ENCODE peak calls at places on chromosomes 7 and 10, in four cellular contexts. W, V, F and Y are unnamed samples. For H3K4me1, the result is how much of the 10 kb centered on the place peaks cover.

GRCh38 chr10:100562008-100562672 is 26.4 kb downstream of the HIF1AN start:
- DNase-seq in W (peak), V (peak), F (peak), Y (peak)

GRCh38 chr7:117445206-117445605 is 17.9 kb upstream of the ASZ1 start:
- DNase-seq in W (no peak), V (no peak), F (no peak), Y (no peak)

GRCh38 chr10:118667732-118668131 is 72.3 kb upstream of the PRLHR start:
- DNase-seq in W (no peak), V (no peak), F (no peak), Y (no peak)

GRCh38 chr10:61754553-61755540 is 92.1 kb downstream of the CABCOCO1 start:
- DNase-seq in W (no peak), V (no peak), F (no peak), Y (no peak)

GRCh38 chr7:134685250-134685649 is 38.6 kb downstream of the BPGM start:
- DNase-seq in W (no peak), V (no peak), F (no peak), Y (no peak)

GRCh38 chr7:83153419-83153818 is 9.3 kb downstream of the PCLO start:
- DNase-seq in W (no peak), V (no peak), F (no peak), Y (no peak)

GRCh38 chr7:132771301-132771730 is 195.0 kb upstream of the PLXNA4 start:
- DNase-seq in W (no peak), V (no peak), F (peak), Y (no peak)

GRCh38 chr7:90178592-90179279 is 24.5 kb downstream of the STEAP1 start:
- DNase-seq in W (no peak), V (no peak), F (no peak), Y (no peak)

GRCh38 chr10:124921261-124921660 is 20.7 kb upstream of the ZRANB1 start:
- DNase-seq in W (no peak), V (no peak), F (no peak), Y (no peak)

GRCh38 chr10:15027741-15028140 is 16.0 kb upstream of the OLAH start:
- DNase-seq in W (no peak), V (no peak), F (no peak), Y (no peak)

GRCh38 chr7:46452781-46453180 is 531.7 kb upstream of the IGFBP3 start:
- DNase-seq in W (no peak), V (no peak), F (no peak), Y (no peak)

GRCh38 chr10:130430852-130431704 is 294.9 kb downstream of the GLRX3 start:
- DNase-seq in W (no peak), V (no peak), F (no peak), Y (no peak)

GRCh38 chr10:101055416-101055815 is 6.4 kb upstream of the KAZALD1 start:
- DNase-seq in W (no peak), V (no peak), F (no peak), Y (no peak)

DNA sequence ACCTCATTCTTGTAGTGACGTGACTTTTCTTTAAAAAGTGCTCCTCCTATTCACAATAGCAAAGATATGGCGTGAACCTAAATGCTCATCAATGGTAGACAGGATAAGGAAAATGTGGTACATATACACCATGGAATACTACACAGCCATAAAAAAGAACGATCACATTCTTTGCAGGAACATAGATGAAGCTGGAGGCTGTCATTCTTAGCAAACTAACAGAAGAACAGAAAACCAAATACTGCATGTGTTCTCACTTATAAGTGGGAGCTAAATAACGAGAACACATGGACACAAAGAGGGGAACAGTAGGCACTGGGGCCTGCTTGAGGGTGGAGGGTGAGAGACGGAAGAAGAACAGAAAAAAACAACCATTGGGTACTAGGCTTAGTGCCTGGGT is 59.9 kb upstream of the FGFR2 start:
- DNase-seq in W (no peak), V (no peak), F (no peak), Y (no peak)
- TF ChIP-seq CTCF in W (no peak), V (no peak), F (no peak), Y (no peak)

GRCh38 chr10:91210435-91210834 is 10.0 kb upstream of the PCGF5 start:
- DNase-seq in W (peak), V (peak), F (peak), Y (peak)

GRCh38 chr10:91208645-91209044 is 11.8 kb upstream of the PCGF5 start:
- DNase-seq in W (no peak), V (no peak), F (no peak), Y (no peak)

GRCh38 chr10:91206837-91207474 is 13.5 kb upstream of the PCGF5 start:
- DNase-seq in W (no peak), V (no peak), F (no peak), Y (no peak)

GRCh38 chr10:91210014-91210413 is 10.4 kb upstream of the PCGF5 start:
- DNase-seq in W (no peak), V (no peak), F (no peak), Y (no peak)

DNA sequence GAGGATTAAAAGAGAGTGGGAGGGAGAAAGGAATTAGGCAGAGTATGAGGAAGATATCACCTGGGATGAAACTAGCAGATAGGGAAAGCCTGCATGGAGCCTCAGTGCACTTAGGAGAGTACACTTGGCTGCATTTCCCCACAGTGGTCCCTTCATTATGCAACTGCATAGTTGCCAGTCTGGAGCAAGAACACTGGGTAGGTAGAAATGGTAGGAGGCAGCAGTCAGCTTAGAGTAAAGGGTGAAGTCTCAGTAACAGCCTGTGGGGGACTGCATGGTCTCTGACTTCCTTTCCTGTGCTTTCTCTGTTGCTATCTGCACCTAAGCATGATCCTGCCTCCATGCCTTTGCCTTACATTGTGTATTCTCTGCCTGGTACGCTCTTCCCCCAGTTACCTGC is 14.0 kb upstream of the PCGF5 start:
- DNase-seq in W (no peak), V (no peak), F (no peak), Y (no peak)
- H3K4me1 ChIP-seq in W (under half), V (under half), F (under half), Y (under half)

DNA sequence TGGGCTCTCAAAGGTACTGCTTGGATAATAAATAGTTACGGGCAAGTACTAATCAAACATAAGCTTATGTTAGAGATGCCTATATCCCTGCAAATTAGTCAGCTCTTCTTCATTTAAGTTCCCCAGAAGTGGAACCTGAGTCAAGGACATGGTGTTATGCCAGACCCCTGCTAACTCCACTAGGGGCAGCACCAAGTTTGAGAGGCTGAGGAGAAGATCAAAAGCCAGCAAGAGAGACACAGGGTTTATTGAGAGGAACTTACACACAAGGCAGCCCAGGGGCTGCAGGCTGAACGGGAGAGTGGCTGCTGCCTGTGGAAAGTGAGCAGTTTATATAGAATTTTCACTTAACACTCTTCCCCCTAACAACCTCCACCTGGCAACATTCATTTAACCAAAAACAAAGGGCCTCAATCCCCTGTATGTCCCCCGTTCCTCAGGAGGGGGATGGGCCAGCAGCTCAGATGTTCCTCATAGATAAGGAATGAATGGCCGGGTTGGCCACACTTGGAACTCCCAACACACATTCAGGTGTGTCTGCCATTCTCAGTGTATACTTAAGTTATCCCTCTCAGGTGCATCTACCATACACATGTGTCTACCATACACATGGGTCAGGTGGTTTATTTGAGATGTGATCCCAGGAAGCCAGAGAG is 62.6 kb upstream of the GHITM start:
- DNase-seq in W (no peak), V (no peak), F (peak), Y (no peak)
- TF ChIP-seq CTCF in W (no peak), V (no peak), F (peak), Y (no peak)

GRCh38 chr7:101972627-101973026 is 155.2 kb downstream of the CUX1 start:
- DNase-seq in W (no peak), V (no peak), F (no peak), Y (no peak)

GRCh38 chr7:101977249-101977648 is 159.8 kb downstream of the CUX1 start:
- DNase-seq in W (no peak), V (no peak), F (no peak), Y (no peak)

GRCh38 chr7:101973130-101973529 is 155.7 kb downstream of the CUX1 start:
- DNase-seq in W (no peak), V (no peak), F (no peak), Y (no peak)

GRCh38 chr7:101974365-101974764 is 156.9 kb downstream of the CUX1 start:
- DNase-seq in W (no peak), V (no peak), F (no peak), Y (no peak)

DNA sequence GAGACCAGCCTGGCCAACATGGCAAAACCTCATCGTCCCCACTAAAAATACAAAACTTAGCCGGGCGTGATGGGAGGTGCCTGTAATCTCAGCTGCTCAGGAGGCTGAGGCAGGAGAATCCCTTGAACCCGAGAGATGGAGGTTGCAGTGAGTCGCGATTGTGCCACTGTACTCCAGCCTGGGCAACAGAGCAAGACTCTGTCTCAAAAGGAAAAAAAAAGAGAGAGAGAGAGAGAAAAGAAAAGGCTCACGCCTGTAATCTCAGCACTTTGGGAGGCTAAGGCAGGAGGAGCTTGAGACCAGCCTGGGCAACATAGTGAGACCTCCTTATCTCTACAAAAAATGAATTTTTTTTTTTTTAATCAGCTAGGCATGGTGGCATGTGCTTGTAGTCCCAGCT is 157.6 kb downstream of the CUX1 start:
- DNase-seq in W (no peak), V (no peak), F (no peak), Y (no peak)
- H3K4me1 ChIP-seq in W (under half), V (under half), F (under half), Y (under half)

GRCh38 chr7:158325530-158326381 is 261.9 kb downstream of the PTPRN2 start:
- DNase-seq in W (no peak), V (no peak), F (no peak), Y (no peak)
- TF ChIP-seq CTCF in W (peak), V (no peak), F (no peak), Y (peak)

GRCh38 chr7:50309736-50310135 is 5.2 kb downstream of the IKZF1 start:
- DNase-seq in W (no peak), V (no peak), F (no peak), Y (no peak)

GRCh38 chr7:50309130-50309478 is 4.6 kb downstream of the IKZF1 start:
- DNase-seq in W (no peak), V (no peak), F (no peak), Y (no peak)

GRCh38 chr7:50307368-50308012 is 3.0 kb downstream of the IKZF1 start:
- DNase-seq in W (no peak), V (no peak), F (peak), Y (no peak)

GRCh38 chr7:50306491-50307367 is 2.2 kb downstream of the IKZF1 start:
- DNase-seq in W (no peak), V (no peak), F (peak), Y (no peak)

GRCh38 chr7:50308301-50309129 is 4.0 kb downstream of the IKZF1 start:
- DNase-seq in W (no peak), V (no peak), F (peak), Y (no peak)
- H3K4me1 ChIP-seq in W (under half), V (under half), F (half or more), Y (under half)

DNA sequence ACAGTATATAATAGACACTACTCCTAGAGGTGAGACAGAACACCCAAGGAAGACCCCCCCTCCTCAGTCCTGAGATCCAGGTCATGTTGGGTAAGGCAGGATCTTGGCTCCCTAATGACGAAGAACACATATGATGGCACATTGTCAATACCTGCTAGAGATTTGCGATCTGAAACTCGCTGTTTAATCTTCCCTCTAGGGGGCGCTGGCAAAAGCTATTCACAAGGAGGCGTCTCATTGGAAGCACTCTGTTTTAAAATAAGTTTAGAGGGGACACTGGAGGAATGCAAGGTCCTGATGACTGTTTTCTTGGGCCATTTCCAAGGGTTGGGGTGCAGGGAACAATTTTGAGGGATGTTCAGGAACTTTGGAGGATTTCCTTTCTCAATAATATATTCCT is 1013.7 kb upstream of the MBL2 start:
- DNase-seq in W (no peak), V (no peak), F (no peak), Y (no peak)
- TF ChIP-seq CTCF in W (peak), V (no peak), F (peak), Y (no peak)

GRCh38 chr10:3981300-3981699 is 196.3 kb upstream of the KLF6 start:
- DNase-seq in W (no peak), V (no peak), F (peak), Y (no peak)
- H3K4me1 ChIP-seq in W (under half), V (under half), F (half or more), Y (under half)

GRCh38 chr7:151572136-151572535 is 52.4 kb upstream of the RHEB start:
- DNase-seq in W (no peak), V (no peak), F (no peak), Y (no peak)

GRCh38 chr7:151571471-151571870 is 51.8 kb upstream of the RHEB start:
- DNase-seq in W (no peak), V (no peak), F (no peak), Y (no peak)

GRCh38 chr7:151568951-151569652 is 49.4 kb upstream of the RHEB start:
- DNase-seq in W (no peak), V (no peak), F (no peak), Y (no peak)

GRCh38 chr7:151566897-151567320 is 47.2 kb upstream of the RHEB start:
- DNase-seq in W (peak), V (no peak), F (no peak), Y (no peak)

GRCh38 chr7:151570366-151570915 is 50.7 kb upstream of the RHEB start:
- DNase-seq in W (no peak), V (no peak), F (no peak), Y (no peak)
- TF ChIP-seq CTCF in W (peak), V (no peak), F (peak), Y (peak)

DNA sequence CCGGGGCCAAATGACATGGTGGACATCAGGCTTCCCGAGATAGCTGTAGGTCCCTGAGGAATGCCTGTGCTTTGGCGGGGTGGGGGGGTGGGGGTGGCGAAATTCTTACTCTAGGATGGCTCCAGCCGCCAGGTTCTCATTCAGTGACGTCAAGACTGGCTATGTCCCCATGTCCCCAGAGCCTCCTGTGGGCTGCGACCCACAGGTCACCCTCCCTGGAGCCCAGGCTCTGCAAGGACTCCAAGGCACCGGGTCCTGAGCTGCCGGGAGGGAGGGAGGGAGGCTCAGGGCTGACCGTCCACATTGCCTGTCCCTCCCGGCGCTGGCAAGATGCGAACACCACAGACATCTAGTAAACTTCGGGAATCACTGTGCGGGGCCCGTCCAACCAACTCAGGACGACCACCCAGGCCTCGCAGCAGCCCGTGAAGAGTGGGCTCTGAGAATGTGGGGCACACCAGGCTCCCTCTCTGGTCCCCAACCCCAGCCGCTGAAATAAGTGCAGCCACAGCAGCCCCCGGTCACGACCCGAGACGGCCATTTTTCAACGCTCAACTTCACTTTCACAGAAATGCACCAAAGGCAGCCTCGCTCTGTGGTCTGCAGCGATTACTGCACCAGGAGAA is 12.6 kb downstream of the GPR146 start:
- DNase-seq in W (no peak), V (no peak), F (no peak), Y (no peak)
- H3K4me1 ChIP-seq in W (half or more), V (under half), F (under half), Y (half or more)